ENCODE peak calls at places on chromosomes 2 and 18, in ten cellular contexts. J is NCI-H1694 treated with DMSO at 0.1 percent for 48 hours; N is left ventricle myocardium superior; C is NCI-H2081; L is amniotic stem cell; E is astrocyte of the spinal cord; Y is stimulated activated naive CD8-positive, alpha-beta T cell treated with anti-CD3 and anti-CD28 coated beads, Interleukin-15, amount 100 ng/mL, for 72 hours; K is NCI-H1417; U is substantia nigra; Q is GM23338. F is an unnamed sample.

GRCh38 chr2:233819884-233820765 is 34.2 kb downstream of the HJURP start:
- DNase-seq in J (no peak), N (no peak), C (no peak), L (no peak), E (no peak), Y (no peak), K (no peak), U (no peak), Q (no peak), F (no peak)

GRCh38 chr18:62596145-62597005 is 73.5 kb downstream of the ZCCHC2 start:
- DNase-seq in J (no peak), N (peak), C (no peak), L (no peak), E (peak), Y (no peak), K (no peak), U (no peak), Q (peak), F (no peak)

GRCh38 chr2:238948765-238949641 is 101.1 kb downstream of the TWIST2 start:
- DNase-seq in J (no peak), N (no peak), C (no peak), L (no peak), E (no peak), Y (no peak), K (no peak), U (no peak), Q (no peak), F (no peak)

GRCh38 chr2:19348692-19349091 is 9.7 kb downstream of the OSR1 start:
- DNase-seq in J (no peak), N (no peak), C (no peak), L (no peak), E (no peak), Y (no peak), K (no peak), U (no peak), Q (no peak), F (no peak)

GRCh38 chr2:122634261-122634660 is 878.8 kb downstream of the TSN start:
- DNase-seq in J (no peak), N (no peak), C (no peak), L (no peak), E (peak), Y (no peak), K (no peak), U (no peak), Q (no peak), F (no peak)

GRCh38 chr2:206915136-206915535 is 24.2 kb upstream of the CPO start:
- DNase-seq in J (no peak), N (no peak), C (no peak), L (peak), E (peak), Y (no peak), K (no peak), U (no peak), Q (no peak), F (no peak)

GRCh38 chr2:200000444-200001163 is 45.2 kb downstream of the MAIP1 start:
- DNase-seq in J (no peak), N (no peak), C (no peak), L (no peak), E (no peak), Y (no peak), K (no peak), U (no peak), Q (no peak), F (no peak)

GRCh38 chr18:75691483-75691882 is 264.0 kb upstream of the SMIM21 start:
- DNase-seq in J (no peak), N (no peak), C (no peak), L (no peak), E (no peak), Y (no peak), K (no peak), U (no peak), Q (peak), F (no peak)

GRCh38 chr2:121653035-121653434 is 3.8 kb upstream of the CLASP1 start:
- DNase-seq in J (no peak), N (no peak), C (no peak), L (no peak), E (no peak), Y (no peak), K (no peak), U (no peak), Q (no peak), F (no peak)

GRCh38 chr2:45892236-45892701 is 240.8 kb downstream of the PRKCE start:
- DNase-seq in J (peak), N (no peak), C (no peak), L (no peak), E (no peak), Y (no peak), K (peak), U (no peak), Q (no peak), F (no peak)

GRCh38 chr2:46179037-46179621 is 118.1 kb upstream of the EPAS1 start:
- DNase-seq in J (no peak), N (peak), C (no peak), L (peak), E (peak), Y (peak), K (no peak), U (no peak), Q (no peak), F (no peak)

GRCh38 chr2:42117923-42118758 is 51.0 kb upstream of the EML4 start:
- DNase-seq in J (no peak), N (no peak), C (no peak), L (no peak), E (peak), Y (no peak), K (no peak), U (no peak), Q (peak), F (no peak)

GRCh38 chr2:70089220-70089945 is 2.1 kb downstream of the PCBP1 start:
- DNase-seq in J (no peak), N (no peak), C (peak), L (no peak), E (peak), Y (peak), K (peak), U (no peak), Q (peak), F (peak)

F was measured in HuH-7.5.